ENCODE peak calls at places on chromosomes 11 and 22, in eight cellular contexts. One of them, this sample, is unnamed.
A peak's percentile ranks its signal among the peaks of the same experiment; 100 is the strongest.

GRCh38 chr11:103035656-103036434 is 56.1 kb downstream of the DCUN1D5 start:
- DNase-seq in WTC11: no peak
- DNase-seq in AG04450: peak; percentile 34
- DNase-seq in astrocyte: peak; percentile 77
- DNase-seq in LNCaP clone FGC: peak; percentile 73
- DNase-seq in GM10248: peak; percentile 50
- DNase-seq in OCI-LY7: peak; percentile 84
- DNase-seq in right atrium auricular region: no peak
- DNase-seq in this sample: peak; percentile 51

GRCh38 chr11:70530010-70530409 is 131.7 kb downstream of the CTTN start:
- DNase-seq in astrocyte: no peak
- DNase-seq in LNCaP clone FGC: no peak
- DNase-seq in GM10248: no peak
- DNase-seq in AG04450: no peak
- DNase-seq in OCI-LY7: no peak
- DNase-seq in right atrium auricular region: no peak
- DNase-seq in WTC11: no peak
- DNase-seq in this sample: no peak

GRCh38 chr22:24428751-24429410 is 1.5 kb downstream of the ADORA2A start:
- DNase-seq in astrocyte: no peak
- DNase-seq in OCI-LY7: peak; percentile 75
- DNase-seq in right atrium auricular region: no peak
- DNase-seq in WTC11: no peak
- DNase-seq in LNCaP clone FGC: no peak
- DNase-seq in GM10248: no peak
- DNase-seq in AG04450: no peak
- DNase-seq in this sample: no peak

GRCh38 chr11:831132-831864 is 1.5 kb upstream of the CD151 start:
- DNase-seq in WTC11: no peak
- DNase-seq in LNCaP clone FGC: no peak
- DNase-seq in right atrium auricular region: no peak
- DNase-seq in astrocyte: no peak
- DNase-seq in GM10248: no peak
- DNase-seq in AG04450: no peak
- DNase-seq in OCI-LY7: no peak
- DNase-seq in this sample: no peak

GRCh38 chr22:30245985-30246901 is at the start of gene LIF:
- DNase-seq in astrocyte: peak; percentile 75
- DNase-seq in LNCaP clone FGC: no peak
- DNase-seq in OCI-LY7: no peak
- DNase-seq in GM10248: peak; percentile 76
- DNase-seq in AG04450: peak; percentile 54
- DNase-seq in right atrium auricular region: no peak
- DNase-seq in WTC11: peak; percentile 56
- DNase-seq in this sample: peak; percentile 81

GRCh38 chr22:50218996-50219727 is 18.4 kb downstream of the SELENOO start:
- DNase-seq in OCI-LY7: no peak
- DNase-seq in WTC11: peak; percentile 64
- DNase-seq in right atrium auricular region: peak; percentile 80
- DNase-seq in GM10248: no peak
- DNase-seq in astrocyte: peak; percentile 51
- DNase-seq in AG04450: peak; percentile 47
- DNase-seq in LNCaP clone FGC: peak; percentile 96
- DNase-seq in this sample: no peak

GRCh38 chr22:50325444-50326224 is 1.2 kb downstream of the DENND6B start:
- DNase-seq in right atrium auricular region: no peak
- DNase-seq in astrocyte: no peak
- DNase-seq in OCI-LY7: no peak
- DNase-seq in GM10248: no peak
- DNase-seq in LNCaP clone FGC: no peak
- DNase-seq in WTC11: no peak
- DNase-seq in AG04450: no peak
- DNase-seq in this sample: peak; percentile 22

GRCh38 chr11:83971063-83971462 is 684.9 kb upstream of the CCDC90B start:
- DNase-seq in AG04450: no peak
- DNase-seq in LNCaP clone FGC: no peak
- DNase-seq in astrocyte: peak; percentile 57
- DNase-seq in OCI-LY7: no peak
- DNase-seq in GM10248: no peak
- DNase-seq in WTC11: no peak
- DNase-seq in right atrium auricular region: no peak
- DNase-seq in this sample: no peak

GRCh38 chr11:96309001-96309642 is 33.9 kb downstream of the MAML2 start:
- DNase-seq in WTC11: no peak
- DNase-seq in LNCaP clone FGC: no peak
- DNase-seq in right atrium auricular region: no peak
- DNase-seq in OCI-LY7: no peak
- DNase-seq in AG04450: no peak
- DNase-seq in GM10248: no peak
- DNase-seq in astrocyte: peak; percentile 81
- DNase-seq in this sample: no peak

GRCh38 chr11:45169310-45170072 is 23.1 kb downstream of the PRDM11 start:
- DNase-seq in OCI-LY7: no peak
- DNase-seq in right atrium auricular region: no peak
- DNase-seq in astrocyte: peak; percentile 20
- DNase-seq in WTC11: no peak
- DNase-seq in GM10248: no peak
- DNase-seq in AG04450: no peak
- DNase-seq in LNCaP clone FGC: no peak
- DNase-seq in this sample: no peak

DNA sequence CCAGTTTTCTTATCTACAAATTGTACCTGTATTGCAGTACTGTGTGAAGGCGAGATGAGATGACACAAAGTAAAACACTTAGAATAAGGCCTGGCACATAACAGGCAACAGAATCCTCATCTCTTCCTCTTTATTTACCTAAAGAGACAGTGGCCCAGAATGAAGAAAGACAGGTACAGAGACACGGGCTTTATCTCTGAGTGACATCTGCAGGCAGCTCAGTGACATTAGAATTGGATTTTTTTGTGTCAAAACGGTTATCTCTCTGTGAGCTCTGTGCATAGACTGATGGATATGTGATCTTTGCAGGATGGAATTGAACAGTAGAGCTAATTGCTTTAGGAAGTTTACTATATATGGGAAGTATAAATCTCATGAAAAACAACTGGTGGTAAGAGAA is 36.2 kb upstream of the TRPC6 start:
- DNase-seq in LNCaP clone FGC: peak; percentile 8
- DNase-seq in WTC11: no peak
- DNase-seq in right atrium auricular region: no peak
- DNase-seq in GM10248: no peak
- DNase-seq in OCI-LY7: peak; percentile 60
- DNase-seq in AG04450: no peak
- DNase-seq in astrocyte: no peak
- DNase-seq in this sample: no peak
- TF ChIP-seq CTCF in LNCaP clone FGC: peak; percentile 38
- TF ChIP-seq CTCF in WTC11: no peak
- TF ChIP-seq CTCF in right atrium auricular region: no peak
- TF ChIP-seq CTCF in GM10248: no peak
- TF ChIP-seq CTCF in OCI-LY7: peak; percentile 81
- TF ChIP-seq CTCF in AG04450: no peak
- TF ChIP-seq CTCF in astrocyte: no peak
- TF ChIP-seq CTCF in this sample: no peak

DNA sequence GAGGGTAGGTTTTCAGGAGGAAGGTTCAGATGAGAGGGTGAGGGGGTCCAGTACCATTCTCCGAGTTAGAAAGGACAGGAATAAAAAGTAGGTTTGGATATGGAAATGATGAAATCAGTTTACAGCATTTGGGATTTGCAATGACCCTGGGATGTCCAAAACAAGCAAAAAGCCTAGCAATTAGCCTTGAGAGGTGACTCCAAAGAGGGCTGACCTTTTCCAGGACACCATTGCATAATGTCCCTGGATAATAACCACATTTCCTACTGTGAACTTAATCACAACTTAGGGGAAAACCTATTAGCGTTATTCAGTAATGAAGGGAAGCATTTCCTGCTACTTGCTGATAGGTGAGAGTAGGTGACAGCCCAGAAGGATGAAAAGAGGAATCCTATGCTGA is 101.4 kb upstream of the ARHGAP42 start:
- DNase-seq in astrocyte: no peak
- DNase-seq in right atrium auricular region: no peak
- DNase-seq in GM10248: no peak
- DNase-seq in AG04450: no peak
- DNase-seq in LNCaP clone FGC: no peak
- DNase-seq in WTC11: no peak
- DNase-seq in OCI-LY7: no peak
- DNase-seq in this sample: no peak
- TF ChIP-seq CTCF in astrocyte: no peak
- TF ChIP-seq CTCF in right atrium auricular region: no peak
- TF ChIP-seq CTCF in GM10248: no peak
- TF ChIP-seq CTCF in AG04450: no peak
- TF ChIP-seq CTCF in LNCaP clone FGC: no peak
- TF ChIP-seq CTCF in WTC11: no peak
- TF ChIP-seq CTCF in OCI-LY7: no peak
- TF ChIP-seq CTCF in this sample: no peak

GRCh38 chr11:17014774-17015638 is 792 bp upstream of the PLEKHA7 start:
- DNase-seq in GM10248: peak; percentile 66
- DNase-seq in OCI-LY7: no peak
- DNase-seq in AG04450: no peak
- DNase-seq in WTC11: peak; percentile 59
- DNase-seq in astrocyte: peak; percentile 47
- DNase-seq in right atrium auricular region: no peak
- DNase-seq in LNCaP clone FGC: no peak
- DNase-seq in this sample: peak; percentile 83
- TF ChIP-seq CTCF in GM10248: peak; percentile 47
- TF ChIP-seq CTCF in OCI-LY7: peak; percentile 36
- TF ChIP-seq CTCF in AG04450: peak; percentile 18
- TF ChIP-seq CTCF in WTC11: peak; percentile 34
- TF ChIP-seq CTCF in astrocyte: peak; percentile 45
- TF ChIP-seq CTCF in right atrium auricular region: peak; percentile 58
- TF ChIP-seq CTCF in LNCaP clone FGC: peak; percentile 34
- TF ChIP-seq CTCF in this sample: peak; percentile 49

DNA sequence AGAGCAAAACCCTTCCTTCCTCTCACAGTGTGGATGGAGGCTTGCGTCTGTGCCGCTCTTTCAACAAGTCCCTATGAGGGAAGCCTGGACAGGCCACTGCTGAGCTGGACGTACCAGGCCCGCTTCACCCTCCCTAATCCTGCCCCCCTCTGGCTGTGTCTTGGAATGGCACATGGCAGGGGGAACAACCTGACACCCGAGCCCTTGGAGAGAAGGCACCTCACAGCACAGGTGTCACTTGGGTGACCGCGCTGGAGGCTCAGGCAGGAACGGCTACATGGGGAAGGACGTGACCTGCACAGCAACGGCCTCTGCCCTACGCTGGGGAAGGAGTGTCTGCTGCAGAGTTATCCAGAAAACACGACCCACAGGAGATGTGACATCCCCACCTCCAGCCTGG is 11.0 kb downstream of the CARS1 start:
- DNase-seq in WTC11: peak; percentile 39
- DNase-seq in LNCaP clone FGC: no peak
- DNase-seq in OCI-LY7: no peak
- DNase-seq in GM10248: no peak
- DNase-seq in astrocyte: no peak
- DNase-seq in right atrium auricular region: no peak
- DNase-seq in AG04450: no peak
- DNase-seq in this sample: no peak
- TF ChIP-seq CTCF in WTC11: no peak
- TF ChIP-seq CTCF in LNCaP clone FGC: peak; percentile 27
- TF ChIP-seq CTCF in OCI-LY7: peak; percentile 31
- TF ChIP-seq CTCF in GM10248: no peak
- TF ChIP-seq CTCF in astrocyte: no peak
- TF ChIP-seq CTCF in right atrium auricular region: no peak
- TF ChIP-seq CTCF in AG04450: no peak
- TF ChIP-seq CTCF in this sample: no peak

GRCh38 chr22:19554834-19555404 is 30.7 kb upstream of the CLDN5 start:
- DNase-seq in astrocyte: no peak
- DNase-seq in WTC11: peak; percentile 74
- DNase-seq in OCI-LY7: no peak
- DNase-seq in GM10248: no peak
- DNase-seq in LNCaP clone FGC: no peak
- DNase-seq in AG04450: no peak
- DNase-seq in right atrium auricular region: no peak
- DNase-seq in this sample: no peak
- TF ChIP-seq CTCF in astrocyte: peak; percentile 4
- TF ChIP-seq CTCF in WTC11: no peak
- TF ChIP-seq CTCF in OCI-LY7: no peak
- TF ChIP-seq CTCF in GM10248: no peak
- TF ChIP-seq CTCF in LNCaP clone FGC: no peak
- TF ChIP-seq CTCF in AG04450: peak; percentile 36
- TF ChIP-seq CTCF in right atrium auricular region: no peak
- TF ChIP-seq CTCF in this sample: no peak

DNA sequence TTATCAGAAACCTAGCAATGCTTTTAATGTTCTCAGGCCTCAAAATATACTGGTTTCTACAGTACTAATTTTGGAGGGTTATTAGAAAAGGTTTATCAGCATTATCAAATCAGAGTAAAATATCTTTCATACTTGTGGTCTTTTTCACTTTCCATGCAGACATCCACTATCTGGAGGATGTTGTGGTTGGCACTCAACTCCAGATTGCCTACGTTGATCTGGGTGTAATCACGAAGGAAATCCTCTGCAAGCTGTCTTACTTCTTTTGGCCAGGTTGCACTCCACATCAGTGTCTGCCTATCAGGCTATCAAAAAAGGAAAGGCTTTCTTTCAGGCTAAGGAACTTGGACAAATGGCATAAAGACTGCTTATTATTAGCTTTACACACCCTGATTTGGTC is 11.6 kb downstream of the DDX17 start:
- DNase-seq in WTC11: no peak
- DNase-seq in GM10248: no peak
- DNase-seq in astrocyte: peak; percentile 87
- DNase-seq in AG04450: no peak
- DNase-seq in LNCaP clone FGC: no peak
- DNase-seq in right atrium auricular region: no peak
- DNase-seq in OCI-LY7: no peak
- DNase-seq in this sample: no peak
- TF ChIP-seq CTCF in WTC11: no peak
- TF ChIP-seq CTCF in GM10248: no peak
- TF ChIP-seq CTCF in astrocyte: no peak
- TF ChIP-seq CTCF in AG04450: no peak
- TF ChIP-seq CTCF in LNCaP clone FGC: no peak
- TF ChIP-seq CTCF in right atrium auricular region: no peak
- TF ChIP-seq CTCF in OCI-LY7: no peak
- TF ChIP-seq CTCF in this sample: no peak

DNA sequence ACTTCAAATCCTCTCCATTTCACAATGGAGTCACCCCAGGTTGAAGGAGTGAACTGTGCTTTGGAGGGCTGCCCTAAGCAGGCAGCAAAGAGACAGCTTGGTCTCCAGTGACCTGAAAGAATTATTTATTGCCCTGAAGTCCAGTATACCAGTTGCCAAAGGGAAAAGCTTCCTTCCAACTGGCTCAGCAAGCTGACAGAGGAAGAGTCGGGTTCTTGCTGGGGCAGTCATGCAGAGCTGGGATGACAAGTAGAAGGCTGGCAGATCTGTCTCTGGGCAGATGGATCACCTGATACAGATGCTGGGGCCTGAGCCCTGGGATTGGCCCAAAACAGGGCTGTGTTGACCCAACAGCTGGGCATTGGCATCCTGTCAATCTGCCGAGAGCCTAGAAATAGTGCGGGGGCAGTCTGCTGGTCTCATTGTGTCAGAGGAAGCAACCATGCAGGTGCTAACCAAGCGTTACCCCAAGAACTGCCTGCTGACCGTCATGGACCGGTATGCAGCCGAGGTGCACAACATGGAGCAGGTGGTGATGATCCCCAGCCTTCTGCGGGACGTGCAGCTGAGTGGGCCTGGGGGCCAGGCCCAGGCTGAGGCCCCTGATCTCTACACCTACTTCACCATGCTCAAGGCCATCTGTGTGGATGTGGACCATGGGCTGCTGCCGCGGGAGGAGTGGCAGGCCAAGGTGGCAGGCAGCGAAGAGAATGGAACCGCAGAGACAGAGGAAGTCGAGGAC is at the start of gene THRSP:
- DNase-seq in right atrium auricular region: no peak
- DNase-seq in GM10248: no peak
- DNase-seq in AG04450: no peak
- DNase-seq in astrocyte: no peak
- DNase-seq in OCI-LY7: no peak
- DNase-seq in LNCaP clone FGC: peak; percentile 50
- DNase-seq in WTC11: no peak
- DNase-seq in this sample: no peak
- TF ChIP-seq CTCF in right atrium auricular region: no peak
- TF ChIP-seq CTCF in GM10248: no peak
- TF ChIP-seq CTCF in AG04450: no peak
- TF ChIP-seq CTCF in astrocyte: no peak
- TF ChIP-seq CTCF in OCI-LY7: no peak
- TF ChIP-seq CTCF in LNCaP clone FGC: no peak
- TF ChIP-seq CTCF in WTC11: no peak
- TF ChIP-seq CTCF in this sample: no peak

This sample was measured in GM20000.